ENCODE peak calls at places on chromosomes 2 and 18, in seven cellular contexts. V is H1, M is fibroblast of lung, Z is IMR-90, U is neuronal stem cell, N is GM23248, S is HCT116. F is an unnamed sample.

GRCh38 chr2:197212344-197213262 is 98.0 kb downstream of the ANKRD44 start:
- DNase-seq in V (no peak), M (peak; percentile 54), Z (peak; percentile 49), U (no peak), N (no peak), S (no peak), F (no peak)

GRCh38 chr2:40209728-40210127 is 242.2 kb downstream of the SLC8A1 start:
- DNase-seq in V (no peak), M (no peak), Z (no peak), U (no peak), N (no peak), S (no peak), F (no peak)

GRCh38 chr2:210647151-210647550 is 90.8 kb downstream of the CPS1 start:
- DNase-seq in V (no peak), M (no peak), Z (no peak), U (no peak), N (no peak), S (no peak), F (no peak)

GRCh38 chr2:3470856-3471737 is 48.2 kb downstream of the ADI1 start:
- DNase-seq in V (no peak), M (peak; percentile 24), Z (no peak), U (no peak), N (peak; percentile 25), S (no peak), F (no peak)

GRCh38 chr2:9830685-9831410 is 12.4 kb upstream of the TAF1B start:
- DNase-seq in V (no peak), M (no peak), Z (no peak), U (no peak), N (no peak), S (no peak), F (no peak)

GRCh38 chr2:84897773-84898172 is 7.7 kb upstream of the TMSB10 start:
- DNase-seq in V (no peak), M (no peak), Z (no peak), U (no peak), N (peak; percentile 47), S (no peak), F (no peak)

GRCh38 chr2:222714361-222715256 is 43.2 kb downstream of the MOGAT1 start:
- DNase-seq in V (no peak), M (peak; percentile 51), Z (no peak), U (no peak), N (no peak), S (no peak), F (no peak)

GRCh38 chr2:101883860-101884259 is 107.9 kb upstream of the IL1R2 start:
- DNase-seq in V (no peak), M (peak; percentile 54), Z (peak; percentile 59), U (peak; percentile 6), N (peak; percentile 78), S (peak; percentile 8), F (peak; percentile 54)

GRCh38 chr18:39675358-39675757 is 2109.8 kb upstream of the CELF4 start:
- DNase-seq in V (no peak), M (peak; percentile 79), Z (peak; percentile 59), U (no peak), N (peak; percentile 52), S (no peak), F (no peak)

GRCh38 chr18:51097046-51097822 is 67.2 kb downstream of the SMAD4 start:
- DNase-seq in V (no peak), M (no peak), Z (no peak), U (no peak), N (no peak), S (no peak), F (no peak)

GRCh38 chr2:113734187-113734586 is 22.3 kb downstream of the SLC35F5 start:
- DNase-seq in V (no peak), M (no peak), Z (no peak), U (no peak), N (no peak), S (no peak), F (no peak)

GRCh38 chr2:241862093-241862492 is 3.4 kb upstream of the PDCD1 start:
- DNase-seq in V (no peak), M (no peak), Z (no peak), U (no peak), N (no peak), S (no peak), F (no peak)

GRCh38 chr2:240355001-240355891 is 80.2 kb upstream of the GPC1 start:
- DNase-seq in V (no peak), M (peak; percentile 60), Z (peak; percentile 76), U (no peak), N (peak; percentile 41), S (no peak), F (no peak)

GRCh38 chr2:15841776-15842554 is 98.4 kb upstream of the MYCN start:
- DNase-seq in V (no peak), M (no peak), Z (no peak), U (no peak), N (no peak), S (no peak), F (no peak)

GRCh38 chr18:47150824-47151366 is 595 bp upstream of the HDHD2 start:
- DNase-seq in V (no peak), M (no peak), Z (no peak), U (no peak), N (no peak), S (no peak), F (no peak)

GRCh38 chr2:189124175-189124574 is 55.4 kb downstream of the COL5A2 start:
- DNase-seq in V (no peak), M (peak; percentile 39), Z (peak; percentile 71), U (no peak), N (no peak), S (no peak), F (peak; percentile 15)

GRCh38 chr2:26729311-26729710 is 34.8 kb upstream of the SLC35F6 start:
- DNase-seq in V (no peak), M (no peak), Z (no peak), U (no peak), N (no peak), S (no peak), F (no peak)

DNA sequence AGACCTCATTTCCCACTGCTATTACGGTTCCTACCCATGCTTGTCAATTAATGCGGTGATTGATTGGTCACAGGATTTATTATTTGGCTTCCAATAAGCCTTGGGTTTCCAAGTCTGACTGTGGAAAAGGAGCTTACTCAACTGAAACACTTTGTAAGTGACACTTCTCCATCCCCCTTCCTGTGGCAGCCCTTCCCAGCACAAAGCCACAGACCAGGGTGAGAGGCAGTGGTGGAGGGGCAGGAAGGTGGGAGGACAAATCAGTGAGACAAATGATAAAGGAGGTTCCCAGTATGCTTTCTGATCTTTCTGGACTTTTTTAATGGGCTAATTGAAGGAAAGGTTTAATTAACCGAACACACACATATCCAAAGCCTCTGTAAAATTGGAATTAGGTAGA is 26.8 kb upstream of the CTLA4 start:
- DNase-seq in V (no peak), M (no peak), Z (no peak), U (no peak), N (no peak), S (no peak), F (no peak)
- H3K27me3 ChIP-seq in V (no peaks in the 10 kb centered on the region), M (peaks cover 7% of the 10 kb centered on the region), Z (peaks cover 32% of the 10 kb centered on the region), U (peaks cover 2% of the 10 kb centered on the region), N (no peaks in the 10 kb centered on the region), S (peaks cover 12% of the 10 kb centered on the region), F (peaks cover 19% of the 10 kb centered on the region)

GRCh38 chr18:44731866-44732555 is 51.3 kb downstream of the SETBP1 start:
- DNase-seq in V (no peak), M (peak; percentile 70), Z (peak; percentile 41), U (no peak), N (peak; percentile 66), S (no peak), F (no peak)
- H3K4me2 ChIP-seq in V (no peak overlapping the region), M (no peak overlapping the region), Z (no peak overlapping the region), U (no peak overlapping the region), N (no peak overlapping the region), S (no peak overlapping the region), F (no peak overlapping the region)

GRCh38 chr18:74478876-74479275 is 17.3 kb upstream of the CNDP2 start:
- DNase-seq in V (no peak), M (no peak), Z (no peak), U (no peak), N (no peak), S (no peak), F (no peak)

GRCh38 chr18:74480149-74480651 is 16.0 kb upstream of the CNDP2 start:
- DNase-seq in V (no peak), M (no peak), Z (no peak), U (no peak), N (no peak), S (no peak), F (no peak)

GRCh38 chr18:74478316-74478715 is 17.8 kb upstream of the CNDP2 start:
- DNase-seq in V (no peak), M (no peak), Z (no peak), U (no peak), N (no peak), S (no peak), F (no peak)

GRCh38 chr18:74477771-74478170 is 18.4 kb upstream of the CNDP2 start:
- DNase-seq in V (no peak), M (peak; percentile 7), Z (no peak), U (no peak), N (peak; percentile 20), S (no peak), F (no peak)

DNA sequence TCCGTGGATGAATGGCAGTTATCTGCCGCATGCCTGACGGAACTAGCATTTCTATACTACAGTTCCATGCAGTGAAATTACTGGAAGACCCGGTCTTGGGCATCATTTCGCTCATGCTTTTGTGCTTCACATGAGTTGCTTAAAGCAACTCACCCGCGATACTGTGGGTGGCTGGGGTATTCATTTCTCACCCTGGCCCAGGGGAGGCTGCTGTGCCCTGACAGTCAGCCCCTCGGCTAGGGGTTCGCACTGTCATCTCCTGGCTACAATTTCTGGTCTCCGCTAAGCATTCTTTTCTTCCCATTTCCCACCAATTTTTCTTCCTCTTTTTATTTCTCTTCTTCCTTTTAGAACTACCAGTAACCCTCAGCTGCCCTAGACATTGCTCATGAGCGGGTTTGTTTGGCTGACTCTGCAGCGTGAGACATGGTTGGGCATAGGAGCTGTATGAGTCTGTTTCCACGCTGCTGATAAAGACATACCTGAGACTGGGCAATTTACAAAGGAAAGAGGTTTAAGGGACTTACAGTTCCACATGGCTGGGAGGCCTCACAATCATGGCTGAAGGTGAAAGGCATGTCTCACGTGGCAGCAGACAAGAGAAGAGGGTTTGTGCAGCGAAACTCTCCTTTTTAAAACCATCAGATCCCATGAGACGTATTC is 16.5 kb upstream of the CNDP2 start:
- DNase-seq in V (no peak), M (no peak), Z (no peak), U (no peak), N (no peak), S (no peak), F (no peak)
- H3K27me3 ChIP-seq in V (no peaks in the 10 kb centered on the region), M (no peaks in the 10 kb centered on the region), Z (peaks cover 16% of the 10 kb centered on the region), U (peaks cover 35% of the 10 kb centered on the region), N (peaks cover 17% of the 10 kb centered on the region), S (no peaks in the 10 kb centered on the region), F (peaks cover 3% of the 10 kb centered on the region)

DNA sequence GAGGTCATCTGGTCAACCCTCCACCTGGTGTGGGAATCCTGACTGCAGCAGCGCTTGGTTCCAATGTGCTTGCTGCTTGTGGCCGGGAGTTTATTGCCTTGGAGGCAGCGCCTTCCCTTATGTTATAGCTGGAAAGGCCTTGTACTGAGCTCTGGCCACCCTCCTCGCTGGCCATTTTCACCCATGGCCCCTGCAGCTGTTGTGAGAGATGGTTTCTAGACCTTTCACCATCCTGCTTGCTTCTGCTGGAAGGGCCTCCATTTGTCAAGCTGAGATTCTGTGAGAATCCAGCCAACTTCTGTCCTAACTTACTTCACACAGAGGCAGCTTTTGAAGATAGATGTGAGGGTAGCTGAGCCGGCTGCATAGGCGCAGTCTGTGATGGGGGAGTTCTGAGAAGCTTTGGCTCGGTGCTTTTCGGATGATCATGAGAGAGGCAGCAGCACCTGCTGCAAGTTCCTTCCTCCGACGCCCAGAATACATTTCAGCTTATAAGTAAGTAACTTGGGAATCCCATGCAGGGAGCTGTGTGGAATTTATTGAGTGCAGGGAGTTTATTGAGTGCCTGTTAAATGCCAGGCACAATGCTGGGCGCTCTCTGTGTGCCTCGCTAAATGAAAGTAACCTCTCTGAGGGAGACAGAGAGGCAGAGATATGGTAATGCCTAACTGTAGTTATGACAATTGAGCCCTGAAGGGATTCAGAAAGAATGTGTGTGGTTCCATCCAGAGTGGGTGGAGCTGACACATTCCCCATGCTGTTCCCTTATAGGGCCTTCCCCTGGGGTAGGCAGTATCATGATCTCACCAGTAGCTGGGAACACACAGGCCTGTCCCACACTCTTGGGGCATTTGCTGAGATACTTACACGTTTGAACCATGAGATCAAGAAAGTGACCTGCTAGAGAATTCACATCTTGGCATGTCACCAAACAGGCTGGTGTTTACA is 8.9 kb downstream of the CTIF start:
- DNase-seq in V (no peak), M (peak; percentile 91), Z (peak; percentile 90), U (no peak), N (peak; percentile 96), S (no peak), F (no peak)
- H3K4me2 ChIP-seq in V (peak overlapping the region; percentile 6), M (peak overlapping the region; percentile 33), Z (peak overlapping the region; percentile 51), U (no peak overlapping the region), N (peak overlapping the region; percentile 73), S (peak overlapping the region; percentile 33), F (no peak overlapping the region)

F was measured in endothelial cell of umbilical vein.